ENCODE peak calls at places on chromosomes 13 and 19, in seven cellular contexts. M, I, H, C, T, N and G are unnamed samples.

GRCh38 chr13:24338721-24339120 is 29.3 kb downstream of the C1QTNF9 start:
- DNase-seq in M (no peak), I (no peak), H (no peak), C (no peak), T (no peak), N (no peak), G (no peak)

GRCh38 chr19:19474950-19475781 is 40.2 kb downstream of the TSSK6 start:
- DNase-seq in M (no peak), I (no peak), H (no peak), C (peak; percentile 73), T (no peak), N (no peak), G (no peak)

GRCh38 chr13:113951246-113951999 is 22.5 kb downstream of the C13orf46 start:
- DNase-seq in M (peak; percentile 74), I (no peak), H (no peak), C (peak; percentile 79), T (no peak), N (peak; percentile 89), G (no peak)

GRCh38 chr13:28850226-28850625 is 30.1 kb downstream of the MTUS2 start:
- DNase-seq in M (no peak), I (no peak), H (no peak), C (no peak), T (no peak), N (no peak), G (no peak)

GRCh38 chr19:43780706-43781525 is at the start of gene KCNN4:
- DNase-seq in M (peak; percentile 82), I (no peak), H (no peak), C (no peak), T (no peak), N (no peak), G (no peak)

GRCh38 chr19:42091300-42092266 is 15.6 kb downstream of the ZNF574 start:
- DNase-seq in M (no peak), I (no peak), H (no peak), C (no peak), T (no peak), N (no peak), G (no peak)

GRCh38 chr19:12785431-12786011 is 5.8 kb upstream of the JUNB start:
- DNase-seq in M (peak; percentile 47), I (no peak), H (no peak), C (no peak), T (no peak), N (no peak), G (no peak)

GRCh38 chr19:19530423-19530804 is 1.7 kb downstream of the YJEFN3 start:
- DNase-seq in M (no peak), I (no peak), H (no peak), C (peak; percentile 71), T (no peak), N (no peak), G (no peak)

GRCh38 chr13:114081761-114082681 is 50.4 kb downstream of the RASA3 start:
- DNase-seq in M (no peak), I (no peak), H (no peak), C (no peak), T (no peak), N (no peak), G (no peak)

GRCh38 chr19:16143399-16144215 is at the start of gene HSH2D:
- DNase-seq in M (peak; percentile 89), I (peak; percentile 90), H (peak; percentile 38), C (peak; percentile 86), T (no peak), N (peak; percentile 30), G (no peak)

GRCh38 chr13:91722267-91722884 is 324.0 kb downstream of the GPC5 start:
- DNase-seq in M (no peak), I (no peak), H (no peak), C (peak; percentile 72), T (no peak), N (no peak), G (no peak)

GRCh38 chr19:19451429-19452240 is 46.2 kb downstream of the GATAD2A start:
- DNase-seq in M (peak; percentile 28), I (peak; percentile 68), H (no peak), C (no peak), T (no peak), N (no peak), G (no peak)

GRCh38 chr13:74133657-74134201 is 475 bp downstream of the KLF12 start:
- DNase-seq in M (peak; percentile 86), I (peak; percentile 64), H (peak; percentile 73), C (peak; percentile 85), T (peak; percentile 78), N (peak; percentile 81), G (no peak)

GRCh38 chr13:98504029-98504351 is 72.9 kb downstream of the STK24 start:
- DNase-seq in M (no peak), I (no peak), H (no peak), C (no peak), T (no peak), N (no peak), G (no peak)

GRCh38 chr13:20826810-20827560 is 53.2 kb upstream of the EEF1AKMT1 start:
- DNase-seq in M (no peak), I (no peak), H (no peak), C (no peak), T (no peak), N (no peak), G (no peak)

GRCh38 chr19:45821103-45821521 is 6.0 kb upstream of the RSPH6A start:
- DNase-seq in M (no peak), I (no peak), H (no peak), C (no peak), T (no peak), N (no peak), G (no peak)

GRCh38 chr19:45821570-45821969 is 6.5 kb upstream of the RSPH6A start:
- DNase-seq in M (no peak), I (no peak), H (no peak), C (no peak), T (no peak), N (no peak), G (no peak)

GRCh38 chr19:45819769-45820168 is 4.7 kb upstream of the RSPH6A start:
- DNase-seq in M (no peak), I (no peak), H (no peak), C (no peak), T (no peak), N (no peak), G (no peak)

GRCh38 chr19:45822716-45823115 is 7.6 kb upstream of the RSPH6A start:
- DNase-seq in M (no peak), I (no peak), H (no peak), C (no peak), T (no peak), N (no peak), G (no peak)

GRCh38 chr19:45820413-45821102 is 5.5 kb upstream of the RSPH6A start:
- DNase-seq in M (no peak), I (no peak), H (no peak), C (no peak), T (no peak), N (no peak), G (no peak)
- TF ChIP-seq CTCF in M (no peak), I (no peak), H (no peak), C (peak; percentile 31), T (no peak), N (no peak), G (no peak)

DNA sequence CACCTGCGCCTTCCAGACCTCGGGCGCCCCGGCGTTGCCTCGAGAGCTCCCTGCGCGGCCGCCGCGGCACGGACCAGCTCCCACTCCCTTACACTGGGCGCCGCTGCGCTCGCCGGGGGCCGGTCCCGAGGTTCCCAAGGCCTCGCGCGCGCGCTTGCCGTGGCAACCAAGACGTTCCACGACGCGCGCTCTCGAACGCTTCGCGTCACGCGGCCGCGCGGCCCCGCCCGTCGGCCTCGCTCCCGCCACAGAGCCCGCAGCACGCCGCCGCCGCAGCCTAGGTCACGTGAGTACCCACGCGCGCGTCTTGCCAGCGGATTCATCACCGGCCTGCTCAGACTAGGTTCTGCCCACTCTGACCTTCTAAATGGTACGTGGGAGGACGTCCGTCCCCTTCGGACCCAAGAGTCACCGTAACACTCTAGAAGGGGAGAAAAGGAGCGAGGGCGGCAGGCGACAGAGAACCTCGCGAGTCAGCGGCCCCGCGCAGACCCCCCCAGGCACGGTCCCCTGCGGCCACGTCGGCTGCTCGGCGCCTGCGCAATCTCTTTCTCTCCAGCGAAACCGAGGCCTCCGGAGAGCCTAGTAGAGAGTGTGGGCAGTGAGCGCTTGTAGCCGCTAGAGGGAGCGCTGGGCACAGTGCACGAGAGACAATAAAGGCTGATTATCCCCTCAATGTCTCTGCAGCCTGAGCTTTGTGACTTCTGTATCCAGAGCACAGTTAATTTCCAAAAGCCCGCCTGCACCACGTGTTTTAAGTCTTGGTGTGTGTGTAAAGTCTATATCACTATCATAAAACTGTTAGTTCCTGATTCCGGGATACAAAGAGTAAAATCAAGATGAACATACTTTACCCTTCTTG is at the start of gene SPART:
- DNase-seq in M (peak; percentile 47), I (peak; percentile 34), H (peak; percentile 61), C (peak; percentile 92), T (no peak), N (peak; percentile 93), G (no peak)
- TF ChIP-seq CTCF in M (peak; percentile 92), I (peak; percentile 98), H (peak; percentile 97), C (peak; percentile 95), T (peak; percentile 99), N (peak; percentile 96), G (peak; percentile 98)

DNA sequence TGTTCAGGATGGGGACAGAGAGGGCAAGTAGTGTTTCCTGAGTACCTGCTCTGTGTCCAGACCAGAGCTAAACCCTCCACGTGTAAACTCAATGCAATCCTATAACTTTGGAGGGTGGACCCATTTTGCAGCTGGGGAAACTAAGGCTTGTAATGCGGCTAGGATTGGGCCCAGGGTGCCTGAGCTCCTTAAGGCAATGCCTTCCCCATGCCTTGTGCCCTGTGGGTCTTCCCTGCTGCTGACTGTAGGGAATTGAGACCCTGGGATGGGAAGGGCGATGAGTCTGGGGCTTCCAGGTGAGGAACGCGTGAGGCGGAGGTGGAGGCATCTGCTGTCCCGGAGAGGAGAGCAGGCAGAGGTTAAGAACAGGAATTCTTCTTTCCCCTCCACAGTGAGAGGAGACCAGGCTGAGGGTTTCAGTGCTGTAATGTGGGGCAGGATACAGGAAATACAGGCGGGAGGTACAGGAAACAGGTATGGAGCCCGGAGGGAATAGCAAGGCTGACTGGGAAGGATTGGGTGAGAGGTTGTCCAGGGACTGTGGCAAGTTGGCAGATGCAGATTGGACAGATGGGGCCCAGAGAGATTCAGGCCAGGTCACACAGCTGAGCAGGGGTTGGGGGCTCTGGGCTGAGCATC is 19.2 kb downstream of the SLC27A1 start:
- DNase-seq in M (no peak), I (no peak), H (no peak), C (peak; percentile 41), T (no peak), N (no peak), G (no peak)
- TF ChIP-seq CTCF in M (no peak), I (no peak), H (no peak), C (no peak), T (no peak), N (no peak), G (no peak)

GRCh38 chr19:17510220-17510993 is 1.0 kb upstream of the PGLS start:
- DNase-seq in M (no peak), I (no peak), H (no peak), C (no peak), T (no peak), N (no peak), G (no peak)

GRCh38 chr19:17515408-17516149 is 4.1 kb downstream of the PGLS start:
- DNase-seq in M (no peak), I (no peak), H (no peak), C (no peak), T (no peak), N (no peak), G (no peak)

GRCh38 chr19:17513801-17514200 is 2.4 kb downstream of the PGLS start:
- DNase-seq in M (no peak), I (no peak), H (no peak), C (no peak), T (no peak), N (no peak), G (no peak)

GRCh38 chr19:17512574-17512939 is 1.1 kb downstream of the PGLS start:
- DNase-seq in M (no peak), I (no peak), H (no peak), C (no peak), T (no peak), N (no peak), G (no peak)

GRCh38 chr19:17511724-17512573 is 500 bp downstream of the PGLS start:
- DNase-seq in M (peak; percentile 94), I (peak; percentile 77), H (peak; percentile 35), C (peak; percentile 94), T (no peak), N (peak; percentile 90), G (no peak)
- TF ChIP-seq CTCF in M (peak; percentile 43), I (peak; percentile 30), H (peak; percentile 39), C (peak; percentile 66), T (no peak), N (peak; percentile 15), G (no peak)